ENCODE peak calls at places on chromosomes 5 and 9, in nine cellular contexts. One of them, this sample, is unnamed.

GRCh38 chr5:17839848-17840247 is 205.6 kb downstream of the TAF11L14 start:
- DNase-seq in activated CD4-positive, CD25-positive, alpha-beta regulatory T cell: no peak
- DNase-seq in non-pigmented ciliary epithelial cell: no peak
- DNase-seq in PC-9: no peak
- DNase-seq in stimulated activated CD4-positive, alpha-beta T cell treated with anti-CD3 and anti-CD28 coated beads, Interleukin-1b, Interleukin-23, amount 100 ng/mL, for 1 hour: no peak
- DNase-seq in neural progenitor cell: no peak
- DNase-seq in brain microvascular endothelial cell: no peak
- DNase-seq in fibroblast of mammary gland: no peak
- DNase-seq in dermis blood vessel endothelial cell: no peak
- DNase-seq in this sample: no peak

GRCh38 chr5:73374520-73375235 is 73.9 kb downstream of the FOXD1 start:
- DNase-seq in neural progenitor cell: no peak
- DNase-seq in stimulated activated CD4-positive, alpha-beta T cell treated with anti-CD3 and anti-CD28 coated beads, Interleukin-1b, Interleukin-23, amount 100 ng/mL, for 1 hour: no peak
- DNase-seq in PC-9: no peak
- DNase-seq in non-pigmented ciliary epithelial cell: no peak
- DNase-seq in activated CD4-positive, CD25-positive, alpha-beta regulatory T cell: no peak
- DNase-seq in fibroblast of mammary gland: peak
- DNase-seq in brain microvascular endothelial cell: peak
- DNase-seq in dermis blood vessel endothelial cell: no peak
- DNase-seq in this sample: no peak

GRCh38 chr9:111955048-111955447 is 58.4 kb downstream of the UGCG start:
- DNase-seq in non-pigmented ciliary epithelial cell: no peak
- DNase-seq in activated CD4-positive, CD25-positive, alpha-beta regulatory T cell: no peak
- DNase-seq in PC-9: no peak
- DNase-seq in neural progenitor cell: no peak
- DNase-seq in dermis blood vessel endothelial cell: no peak
- DNase-seq in brain microvascular endothelial cell: no peak
- DNase-seq in stimulated activated CD4-positive, alpha-beta T cell treated with anti-CD3 and anti-CD28 coated beads, Interleukin-1b, Interleukin-23, amount 100 ng/mL, for 1 hour: no peak
- DNase-seq in fibroblast of mammary gland: no peak
- DNase-seq in this sample: no peak

GRCh38 chr9:93257808-93258331 is 73.9 kb downstream of the WNK2 start:
- DNase-seq in fibroblast of mammary gland: no peak
- DNase-seq in activated CD4-positive, CD25-positive, alpha-beta regulatory T cell: no peak
- DNase-seq in PC-9: no peak
- DNase-seq in stimulated activated CD4-positive, alpha-beta T cell treated with anti-CD3 and anti-CD28 coated beads, Interleukin-1b, Interleukin-23, amount 100 ng/mL, for 1 hour: no peak
- DNase-seq in brain microvascular endothelial cell: no peak
- DNase-seq in neural progenitor cell: no peak
- DNase-seq in non-pigmented ciliary epithelial cell: no peak
- DNase-seq in dermis blood vessel endothelial cell: no peak
- DNase-seq in this sample: no peak

GRCh38 chr9:130299785-130300615 is 34.4 kb downstream of the HMCN2 start:
- DNase-seq in stimulated activated CD4-positive, alpha-beta T cell treated with anti-CD3 and anti-CD28 coated beads, Interleukin-1b, Interleukin-23, amount 100 ng/mL, for 1 hour: no peak
- DNase-seq in dermis blood vessel endothelial cell: no peak
- DNase-seq in activated CD4-positive, CD25-positive, alpha-beta regulatory T cell: no peak
- DNase-seq in brain microvascular endothelial cell: no peak
- DNase-seq in fibroblast of mammary gland: peak
- DNase-seq in non-pigmented ciliary epithelial cell: no peak
- DNase-seq in neural progenitor cell: no peak
- DNase-seq in PC-9: no peak
- DNase-seq in this sample: no peak

GRCh38 chr5:146009020-146009419 is 72.6 kb downstream of the SH3RF2 start:
- DNase-seq in dermis blood vessel endothelial cell: no peak
- DNase-seq in non-pigmented ciliary epithelial cell: no peak
- DNase-seq in brain microvascular endothelial cell: no peak
- DNase-seq in stimulated activated CD4-positive, alpha-beta T cell treated with anti-CD3 and anti-CD28 coated beads, Interleukin-1b, Interleukin-23, amount 100 ng/mL, for 1 hour: no peak
- DNase-seq in PC-9: no peak
- DNase-seq in activated CD4-positive, CD25-positive, alpha-beta regulatory T cell: no peak
- DNase-seq in fibroblast of mammary gland: no peak
- DNase-seq in neural progenitor cell: no peak
- DNase-seq in this sample: no peak

GRCh38 chr9:90815183-90815943 is 13.7 kb downstream of the SYK start:
- DNase-seq in neural progenitor cell: no peak
- DNase-seq in activated CD4-positive, CD25-positive, alpha-beta regulatory T cell: no peak
- DNase-seq in non-pigmented ciliary epithelial cell: no peak
- DNase-seq in brain microvascular endothelial cell: no peak
- DNase-seq in fibroblast of mammary gland: no peak
- DNase-seq in PC-9: no peak
- DNase-seq in stimulated activated CD4-positive, alpha-beta T cell treated with anti-CD3 and anti-CD28 coated beads, Interleukin-1b, Interleukin-23, amount 100 ng/mL, for 1 hour: no peak
- DNase-seq in dermis blood vessel endothelial cell: peak
- DNase-seq in this sample: no peak

GRCh38 chr9:116572095-116572748 is 114.9 kb upstream of the TRIM32 start:
- DNase-seq in non-pigmented ciliary epithelial cell: peak
- DNase-seq in fibroblast of mammary gland: peak
- DNase-seq in stimulated activated CD4-positive, alpha-beta T cell treated with anti-CD3 and anti-CD28 coated beads, Interleukin-1b, Interleukin-23, amount 100 ng/mL, for 1 hour: no peak
- DNase-seq in activated CD4-positive, CD25-positive, alpha-beta regulatory T cell: no peak
- DNase-seq in dermis blood vessel endothelial cell: peak
- DNase-seq in brain microvascular endothelial cell: peak
- DNase-seq in neural progenitor cell: peak
- DNase-seq in PC-9: peak
- DNase-seq in this sample: no peak

GRCh38 chr9:136943291-136944093 is 1.0 kb downstream of the FBXW5 start:
- DNase-seq in activated CD4-positive, CD25-positive, alpha-beta regulatory T cell: no peak
- DNase-seq in PC-9: peak
- DNase-seq in non-pigmented ciliary epithelial cell: no peak
- DNase-seq in neural progenitor cell: peak
- DNase-seq in fibroblast of mammary gland: peak
- DNase-seq in stimulated activated CD4-positive, alpha-beta T cell treated with anti-CD3 and anti-CD28 coated beads, Interleukin-1b, Interleukin-23, amount 100 ng/mL, for 1 hour: no peak
- DNase-seq in brain microvascular endothelial cell: peak
- DNase-seq in dermis blood vessel endothelial cell: peak
- DNase-seq in this sample: no peak

GRCh38 chr5:67165524-67166459 is 30.8 kb downstream of the CD180 start:
- DNase-seq in fibroblast of mammary gland: peak
- DNase-seq in neural progenitor cell: peak
- DNase-seq in PC-9: no peak
- DNase-seq in non-pigmented ciliary epithelial cell: no peak
- DNase-seq in activated CD4-positive, CD25-positive, alpha-beta regulatory T cell: peak
- DNase-seq in brain microvascular endothelial cell: peak
- DNase-seq in stimulated activated CD4-positive, alpha-beta T cell treated with anti-CD3 and anti-CD28 coated beads, Interleukin-1b, Interleukin-23, amount 100 ng/mL, for 1 hour: peak
- DNase-seq in dermis blood vessel endothelial cell: peak
- DNase-seq in this sample: peak

GRCh38 chr9:137148661-137149060 is 9.7 kb downstream of the GRIN1 start:
- DNase-seq in non-pigmented ciliary epithelial cell: no peak
- DNase-seq in fibroblast of mammary gland: no peak
- DNase-seq in brain microvascular endothelial cell: no peak
- DNase-seq in PC-9: no peak
- DNase-seq in neural progenitor cell: no peak
- DNase-seq in activated CD4-positive, CD25-positive, alpha-beta regulatory T cell: no peak
- DNase-seq in stimulated activated CD4-positive, alpha-beta T cell treated with anti-CD3 and anti-CD28 coated beads, Interleukin-1b, Interleukin-23, amount 100 ng/mL, for 1 hour: no peak
- DNase-seq in dermis blood vessel endothelial cell: no peak
- DNase-seq in this sample: no peak

GRCh38 chr5:136040746-136041415 is 12.1 kb downstream of the TGFBI start:
- DNase-seq in stimulated activated CD4-positive, alpha-beta T cell treated with anti-CD3 and anti-CD28 coated beads, Interleukin-1b, Interleukin-23, amount 100 ng/mL, for 1 hour: no peak
- DNase-seq in brain microvascular endothelial cell: no peak
- DNase-seq in dermis blood vessel endothelial cell: no peak
- DNase-seq in PC-9: peak
- DNase-seq in activated CD4-positive, CD25-positive, alpha-beta regulatory T cell: no peak
- DNase-seq in fibroblast of mammary gland: no peak
- DNase-seq in neural progenitor cell: no peak
- DNase-seq in non-pigmented ciliary epithelial cell: no peak
- DNase-seq in this sample: no peak

GRCh38 chr9:136903041-136903554 is 16.8 kb downstream of the TRAF2 start:
- DNase-seq in neural progenitor cell: no peak
- DNase-seq in fibroblast of mammary gland: peak
- DNase-seq in PC-9: no peak
- DNase-seq in stimulated activated CD4-positive, alpha-beta T cell treated with anti-CD3 and anti-CD28 coated beads, Interleukin-1b, Interleukin-23, amount 100 ng/mL, for 1 hour: no peak
- DNase-seq in dermis blood vessel endothelial cell: no peak
- DNase-seq in non-pigmented ciliary epithelial cell: no peak
- DNase-seq in activated CD4-positive, CD25-positive, alpha-beta regulatory T cell: no peak
- DNase-seq in brain microvascular endothelial cell: peak
- DNase-seq in this sample: no peak

GRCh38 chr5:59317023-59317771 is 576.3 kb downstream of the PDE4D start:
- DNase-seq in non-pigmented ciliary epithelial cell: no peak
- DNase-seq in fibroblast of mammary gland: peak
- DNase-seq in brain microvascular endothelial cell: no peak
- DNase-seq in dermis blood vessel endothelial cell: peak
- DNase-seq in activated CD4-positive, CD25-positive, alpha-beta regulatory T cell: no peak
- DNase-seq in stimulated activated CD4-positive, alpha-beta T cell treated with anti-CD3 and anti-CD28 coated beads, Interleukin-1b, Interleukin-23, amount 100 ng/mL, for 1 hour: no peak
- DNase-seq in PC-9: peak
- DNase-seq in neural progenitor cell: peak
- DNase-seq in this sample: no peak

GRCh38 chr5:6350277-6351090 is 27.9 kb downstream of the MED10 start:
- DNase-seq in non-pigmented ciliary epithelial cell: no peak
- DNase-seq in PC-9: no peak
- DNase-seq in neural progenitor cell: peak
- DNase-seq in dermis blood vessel endothelial cell: no peak
- DNase-seq in activated CD4-positive, CD25-positive, alpha-beta regulatory T cell: no peak
- DNase-seq in brain microvascular endothelial cell: no peak
- DNase-seq in fibroblast of mammary gland: no peak
- DNase-seq in stimulated activated CD4-positive, alpha-beta T cell treated with anti-CD3 and anti-CD28 coated beads, Interleukin-1b, Interleukin-23, amount 100 ng/mL, for 1 hour: no peak
- DNase-seq in this sample: no peak

GRCh38 chr9:115717298-115717697 is 436.3 kb upstream of the PAPPA start:
- DNase-seq in dermis blood vessel endothelial cell: no peak
- DNase-seq in fibroblast of mammary gland: peak
- DNase-seq in PC-9: no peak
- DNase-seq in activated CD4-positive, CD25-positive, alpha-beta regulatory T cell: no peak
- DNase-seq in non-pigmented ciliary epithelial cell: no peak
- DNase-seq in stimulated activated CD4-positive, alpha-beta T cell treated with anti-CD3 and anti-CD28 coated beads, Interleukin-1b, Interleukin-23, amount 100 ng/mL, for 1 hour: no peak
- DNase-seq in neural progenitor cell: no peak
- DNase-seq in brain microvascular endothelial cell: no peak
- DNase-seq in this sample: no peak

GRCh38 chr9:134165357-134166315 is 1.3 kb upstream of the RNU6ATAC start:
- DNase-seq in neural progenitor cell: peak
- DNase-seq in dermis blood vessel endothelial cell: peak
- DNase-seq in stimulated activated CD4-positive, alpha-beta T cell treated with anti-CD3 and anti-CD28 coated beads, Interleukin-1b, Interleukin-23, amount 100 ng/mL, for 1 hour: no peak
- DNase-seq in activated CD4-positive, CD25-positive, alpha-beta regulatory T cell: no peak
- DNase-seq in brain microvascular endothelial cell: no peak
- DNase-seq in non-pigmented ciliary epithelial cell: no peak
- DNase-seq in fibroblast of mammary gland: peak
- DNase-seq in PC-9: peak
- DNase-seq in this sample: peak

GRCh38 chr5:142091922-142092321 is 16.7 kb upstream of the NDFIP1 start:
- DNase-seq in brain microvascular endothelial cell: no peak
- DNase-seq in stimulated activated CD4-positive, alpha-beta T cell treated with anti-CD3 and anti-CD28 coated beads, Interleukin-1b, Interleukin-23, amount 100 ng/mL, for 1 hour: no peak
- DNase-seq in PC-9: no peak
- DNase-seq in neural progenitor cell: no peak
- DNase-seq in fibroblast of mammary gland: no peak
- DNase-seq in dermis blood vessel endothelial cell: no peak
- DNase-seq in activated CD4-positive, CD25-positive, alpha-beta regulatory T cell: no peak
- DNase-seq in non-pigmented ciliary epithelial cell: no peak
- DNase-seq in this sample: no peak

GRCh38 chr5:90421136-90421535 is 11.6 kb upstream of the CETN3 start:
- DNase-seq in neural progenitor cell: peak
- DNase-seq in PC-9: no peak
- DNase-seq in dermis blood vessel endothelial cell: peak
- DNase-seq in brain microvascular endothelial cell: no peak
- DNase-seq in fibroblast of mammary gland: peak
- DNase-seq in non-pigmented ciliary epithelial cell: no peak
- DNase-seq in activated CD4-positive, CD25-positive, alpha-beta regulatory T cell: no peak
- DNase-seq in stimulated activated CD4-positive, alpha-beta T cell treated with anti-CD3 and anti-CD28 coated beads, Interleukin-1b, Interleukin-23, amount 100 ng/mL, for 1 hour: no peak
- DNase-seq in this sample: no peak

GRCh38 chr9:121607434-121608248 is 43.8 kb upstream of the DAB2IP start:
- DNase-seq in fibroblast of mammary gland: peak
- DNase-seq in dermis blood vessel endothelial cell: peak
- DNase-seq in brain microvascular endothelial cell: peak
- DNase-seq in neural progenitor cell: peak
- DNase-seq in non-pigmented ciliary epithelial cell: no peak
- DNase-seq in PC-9: peak
- DNase-seq in activated CD4-positive, CD25-positive, alpha-beta regulatory T cell: no peak
- DNase-seq in stimulated activated CD4-positive, alpha-beta T cell treated with anti-CD3 and anti-CD28 coated beads, Interleukin-1b, Interleukin-23, amount 100 ng/mL, for 1 hour: no peak
- DNase-seq in this sample: no peak

GRCh38 chr9:684950-685340 is 156.6 kb upstream of the DMRT1 start:
- DNase-seq in neural progenitor cell: no peak
- DNase-seq in brain microvascular endothelial cell: peak
- DNase-seq in non-pigmented ciliary epithelial cell: no peak
- DNase-seq in activated CD4-positive, CD25-positive, alpha-beta regulatory T cell: no peak
- DNase-seq in stimulated activated CD4-positive, alpha-beta T cell treated with anti-CD3 and anti-CD28 coated beads, Interleukin-1b, Interleukin-23, amount 100 ng/mL, for 1 hour: no peak
- DNase-seq in fibroblast of mammary gland: peak
- DNase-seq in dermis blood vessel endothelial cell: peak
- DNase-seq in PC-9: no peak
- DNase-seq in this sample: no peak